ENCODE peak calls at places on chromosomes 11 and 22, in four cellular contexts. T is cerebellum; S is iris pigment epithelial cell; V is stimulated activated CD8-positive, alpha-beta memory T cell treated with anti-CD3 and anti-CD28 coated beads, Interleukin-4, amount 100 ng/mL, for 48 hours. B is an unnamed sample.

GRCh38 chr22:22576244-22576988 is 17.4 kb upstream of the PRAME start:
- DNase-seq in T (peak; percentile 6), S (peak; percentile 50), V (peak; percentile 66), B (peak; percentile 23)

GRCh38 chr11:35473975-35474374 is 51.4 kb downstream of the PAMR1 start:
- DNase-seq in T (no peak), S (no peak), V (no peak), B (no peak)

GRCh38 chr22:22565991-22566390 is 6.9 kb upstream of the PRAME start:
- DNase-seq in T (no peak), S (peak; percentile 79), V (no peak), B (no peak)

GRCh38 chr11:17197431-17197898 is 10.3 kb downstream of the PIK3C2A start:
- DNase-seq in T (no peak), S (peak; percentile 52), V (no peak), B (no peak)

GRCh38 chr11:55942785-55943392 is 6.7 kb upstream of the OR5I1 start:
- DNase-seq in T (no peak), S (peak; percentile 27), V (no peak), B (no peak)

GRCh38 chr11:2672553-2673249 is 27.1 kb downstream of the KCNQ1OT1 start:
- DNase-seq in T (no peak), S (no peak), V (peak; percentile 9), B (no peak)

GRCh38 chr11:2259466-2259830 is 10.9 kb downstream of the ASCL2 start:
- DNase-seq in T (no peak), S (no peak), V (no peak), B (no peak)

GRCh38 chr11:13314676-13315394 is 37.2 kb downstream of the BMAL1 start:
- DNase-seq in T (no peak), S (no peak), V (no peak), B (no peak)

GRCh38 chr11:70862093-70862492 is 390.3 kb downstream of the SHANK2 start:
- DNase-seq in T (no peak), S (no peak), V (no peak), B (no peak)

GRCh38 chr11:15704064-15704463 is 589.3 kb downstream of the INSC start:
- DNase-seq in T (no peak), S (no peak), V (no peak), B (no peak)

GRCh38 chr11:70547821-70548670 is 149.7 kb downstream of the CTTN start:
- DNase-seq in T (no peak), S (no peak), V (no peak), B (no peak)

GRCh38 chr11:46273511-46274205 is 3.8 kb upstream of the CREB3L1 start:
- DNase-seq in T (no peak), S (peak; percentile 83), V (no peak), B (no peak)

GRCh38 chr22:26857169-26857568 is 199.8 kb downstream of the MIAT start:
- DNase-seq in T (no peak), S (no peak), V (no peak), B (no peak)

GRCh38 chr11:10044618-10045017 is 249.4 kb downstream of the SBF2 start:
- DNase-seq in T (no peak), S (no peak), V (no peak), B (no peak)

GRCh38 chr22:35357883-35358621 is 22.8 kb upstream of the HMOX1 start:
- DNase-seq in T (no peak), S (no peak), V (no peak), B (no peak)

GRCh38 chr22:38335077-38335476 is 17.8 kb upstream of the CSNK1E start:
- DNase-seq in T (no peak), S (peak; percentile 40), V (no peak), B (no peak)

GRCh38 chr11:1178201-1178885 is 20.6 kb downstream of the MUC5AC start:
- DNase-seq in T (no peak), S (no peak), V (no peak), B (no peak)

GRCh38 chr11:81492923-81493445 is 1240.7 kb downstream of the FAM181B start:
- DNase-seq in T (no peak), S (no peak), V (no peak), B (no peak)

GRCh38 chr11:124075841-124076571 is 34.9 kb upstream of the OR10G7 start:
- DNase-seq in T (no peak), S (no peak), V (peak; percentile 33), B (no peak)

GRCh38 chr11:47004595-47005033 is 68.1 kb downstream of the CSTPP1 start:
- DNase-seq in T (peak; percentile 79), S (peak; percentile 99), V (no peak), B (no peak)

GRCh38 chr11:6911946-6912345 is 8.9 kb upstream of the OR2D3 start:
- DNase-seq in T (no peak), S (peak; percentile 31), V (no peak), B (no peak)

GRCh38 chr11:107785401-107785800 is 73.2 kb downstream of the SLC35F2 start:
- DNase-seq in T (no peak), S (peak; percentile 54), V (peak; percentile 49), B (peak; percentile 18)

GRCh38 chr22:19776433-19777031 is 16.0 kb downstream of the TBX1 start:
- DNase-seq in T (no peak), S (no peak), V (no peak), B (no peak)

GRCh38 chr11:44767421-44767820 is 40.7 kb downstream of the TSPAN18 start:
- DNase-seq in T (no peak), S (peak; percentile 32), V (no peak), B (no peak)

GRCh38 chr11:57480409-57481137 is 20.2 kb downstream of the RTN4RL2 start:
- DNase-seq in T (peak; percentile 37), S (peak; percentile 56), V (peak; percentile 89), B (peak; percentile 69)

GRCh38 chr11:104380358-104380757 is 216.4 kb upstream of the PDGFD start:
- DNase-seq in T (no peak), S (peak; percentile 12), V (no peak), B (no peak)

GRCh38 chr11:86579406-86579731 is 93.0 kb downstream of the ME3 start:
- DNase-seq in T (no peak), S (no peak), V (no peak), B (no peak)

GRCh38 chr11:113395782-113396336 is 8.3 kb downstream of the ANKK1 start:
- DNase-seq in T (no peak), S (no peak), V (no peak), B (no peak)

GRCh38 chr22:22479999-22480532 is 28.5 kb downstream of the ZNF280B start:
- DNase-seq in T (no peak), S (peak; percentile 30), V (no peak), B (no peak)

GRCh38 chr22:49666146-49666809 is 161.4 kb downstream of the BRD1 start:
- DNase-seq in T (no peak), S (no peak), V (no peak), B (no peak)

GRCh38 chr22:23065495-23066122 is 4.7 kb upstream of the GNAZ start:
- DNase-seq in T (no peak), S (no peak), V (peak; percentile 19), B (no peak)